ENCODE peak calls at places on chromosomes 16 and 17, in seven cellular contexts. W is fibroblast of lung, E is lung, Z is fibroblast of the aortic adventitia, H is AG10803, R is astrocyte of the cerebellum, M is ovary. X is an unnamed sample.

GRCh38 chr16:11499295-11500089 is 87.2 kb downstream of the LITAF start:
- DNase-seq in H (no peak), Z (no peak), W (no peak), E (no peak), M (no peak), R (no peak), X (no peak)

GRCh38 chr17:8153957-8154607 is 1.9 kb upstream of the PER1 start:
- DNase-seq in E (peak), M (peak), R (peak), W (peak), Z (peak), H (peak), X (peak)

GRCh38 chr17:7475764-7476422 is 3.5 kb downstream of the ZBTB4 start:
- DNase-seq in E (no peak), R (no peak), H (peak), M (no peak), Z (peak), W (peak), X (peak)

GRCh38 chr16:67312450-67313118 is 14.0 kb downstream of the KCTD19 start:
- DNase-seq in R (no peak), W (peak), M (no peak), E (no peak), H (no peak), Z (peak), X (no peak)

GRCh38 chr16:84013787-84014569 is 28.6 kb downstream of the SLC38A8 start:
- DNase-seq in Z (no peak), H (no peak), M (no peak), E (peak), R (no peak), W (peak), X (no peak)

GRCh38 chr17:76420356-76421053 is 32.4 kb downstream of the UBE2O start:
- DNase-seq in W (no peak), R (no peak), H (no peak), Z (no peak), M (no peak), E (no peak), X (no peak)

GRCh38 chr17:19705201-19705600 is 11.2 kb downstream of the SLC47A2 start:
- DNase-seq in M (no peak), W (no peak), R (no peak), E (no peak), H (no peak), Z (no peak), X (no peak)

GRCh38 chr17:33564146-33564545 is 271.1 kb upstream of the ASIC2 start:
- DNase-seq in E (no peak), R (no peak), M (no peak), W (no peak), H (no peak), Z (no peak), X (no peak)

GRCh38 chr17:76351526-76352071 is 2.1 kb downstream of the PRPSAP1 start:
- DNase-seq in R (no peak), H (no peak), E (no peak), W (no peak), Z (no peak), M (no peak), X (no peak)

GRCh38 chr17:18291718-18292540 is 22.9 kb downstream of the TOP3A start:
- DNase-seq in H (no peak), R (no peak), E (no peak), W (no peak), M (no peak), Z (no peak), X (no peak)

GRCh38 chr17:13025687-13026086 is 7.9 kb upstream of the ELAC2 start:
- DNase-seq in Z (no peak), R (no peak), W (no peak), E (no peak), M (no peak), H (no peak), X (no peak)

GRCh38 chr17:51672058-51672457 is 411.7 kb downstream of the UTP18 start:
- DNase-seq in H (no peak), Z (no peak), E (no peak), W (no peak), R (no peak), M (no peak), X (no peak)

GRCh38 chr17:58043221-58044181 is 36.5 kb upstream of the SRSF1 start:
- DNase-seq in E (no peak), Z (no peak), M (no peak), H (no peak), W (no peak), R (no peak), X (no peak)

GRCh38 chr17:58047751-58048150 is 35.5 kb upstream of the DYNLL2 start:
- DNase-seq in R (no peak), W (no peak), E (no peak), M (no peak), H (peak), Z (peak), X (no peak)

GRCh38 chr17:58049533-58049932 is 33.7 kb upstream of the DYNLL2 start:
- DNase-seq in R (no peak), W (no peak), Z (no peak), E (no peak), H (no peak), M (no peak), X (no peak)

GRCh38 chr17:58046230-58047094 is 36.8 kb upstream of the DYNLL2 start:
- DNase-seq in E (no peak), W (no peak), H (peak), M (no peak), R (no peak), Z (no peak), X (no peak)
- H3K4me3 ChIP-seq in E (no peak), W (no peak), H (no peak), M (no peak), R (no peak), Z (no peak), X (no peak)

DNA sequence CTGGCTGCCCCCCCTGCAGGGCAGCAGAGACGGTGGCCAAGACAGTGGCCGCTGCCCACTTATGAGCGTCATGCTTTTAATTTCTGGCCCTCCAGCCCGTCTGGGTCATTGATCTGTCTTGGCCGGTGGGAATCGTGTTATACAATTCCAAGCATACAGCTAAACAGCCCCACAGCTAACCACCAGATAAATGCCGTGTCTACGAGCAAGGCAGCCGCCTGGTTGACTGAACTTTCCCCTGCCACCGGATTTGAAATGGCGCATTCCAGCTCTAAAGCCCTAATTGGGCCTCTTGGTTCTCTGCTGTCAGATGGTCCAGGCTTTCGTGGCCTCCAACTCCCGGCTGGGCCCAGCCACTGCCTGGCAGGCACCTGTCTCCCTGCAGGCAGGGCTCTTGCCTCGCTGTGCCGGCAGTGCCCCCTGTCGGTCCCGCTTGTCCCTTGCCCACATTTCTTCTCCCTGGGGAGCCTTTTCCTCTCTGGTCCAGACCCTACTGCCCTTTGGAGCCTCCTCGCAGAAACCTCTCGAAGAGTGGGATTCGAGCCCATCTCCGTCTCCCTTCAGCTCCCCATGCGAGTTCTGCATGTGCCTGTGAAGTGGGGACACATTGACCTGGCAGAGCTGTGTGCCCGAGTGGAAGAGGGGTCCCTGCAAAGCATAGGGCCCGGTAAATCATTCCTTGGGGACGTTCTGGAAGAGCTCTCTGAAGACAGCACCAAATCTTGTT is 1.8 kb upstream of the RBFOX3 start:
- DNase-seq in W (peak), E (no peak), Z (peak), R (no peak), M (no peak), H (peak), X (no peak)
- TF ChIP-seq CTCF in W (peak), E (no peak), Z (peak), R (peak), M (no peak), H (peak), X (no peak)

GRCh38 chr16:89344846-89345577 is 127.5 kb downstream of the ZNF778 start:
- DNase-seq in W (no peak), E (no peak), Z (no peak), R (no peak), H (no peak), M (no peak), X (no peak)

GRCh38 chr16:89344314-89344828 is 126.9 kb downstream of the ZNF778 start:
- DNase-seq in Z (no peak), W (no peak), H (no peak), E (no peak), M (no peak), R (no peak), X (no peak)

GRCh38 chr16:89341697-89342694 is 124.5 kb downstream of the ZNF778 start:
- DNase-seq in R (no peak), M (no peak), H (no peak), Z (no peak), E (no peak), W (no peak), X (no peak)

GRCh38 chr16:89345663-89346150 is 128.2 kb downstream of the ZNF778 start:
- DNase-seq in M (no peak), Z (no peak), W (no peak), E (no peak), R (no peak), H (no peak), X (no peak)

DNA sequence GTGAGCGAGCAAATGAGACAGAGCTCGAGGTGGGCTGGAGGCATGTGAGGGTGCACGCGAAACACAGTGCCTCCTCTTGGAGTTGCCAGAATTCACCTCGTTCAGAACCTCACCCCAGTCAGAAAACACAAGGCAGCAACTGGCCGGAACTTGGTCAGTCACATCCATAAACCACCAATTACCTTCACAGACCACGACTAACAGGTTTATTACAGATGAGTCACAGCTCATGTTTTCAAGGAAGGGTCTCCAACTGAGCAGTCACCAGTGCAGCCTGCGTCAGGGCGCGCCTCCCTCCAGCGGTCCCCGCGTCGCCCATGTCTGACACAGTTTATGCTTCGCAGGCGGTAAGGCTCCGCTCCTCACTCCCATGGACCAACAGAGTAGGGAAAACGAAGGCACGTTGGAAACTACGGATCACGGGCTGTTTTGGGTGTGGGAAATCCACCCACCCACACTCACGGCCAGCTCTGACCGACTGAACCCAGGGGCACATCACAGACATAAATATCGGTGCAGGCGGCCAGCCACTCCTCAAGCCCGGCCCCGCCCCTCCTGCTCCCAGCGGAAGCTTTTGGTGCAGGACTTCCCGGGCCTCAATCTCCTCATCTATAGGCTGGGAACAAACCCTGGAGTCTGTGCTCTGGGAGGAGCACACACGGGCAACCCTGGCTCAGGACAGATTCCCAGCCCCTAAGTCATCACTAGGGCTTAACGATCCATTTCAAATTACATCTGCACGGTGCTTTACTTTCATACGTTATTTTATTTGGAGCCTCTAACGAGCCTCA is 126.2 kb downstream of the ZNF778 start:
- DNase-seq in R (no peak), Z (no peak), W (no peak), H (peak), E (no peak), M (no peak), X (no peak)
- H3K4me3 ChIP-seq in R (no peak), Z (no peak), W (no peak), H (no peak), E (no peak), M (no peak), X (no peak)

GRCh38 chr17:75034236-75034908 is 12.4 kb downstream of the ATP5PD start:
- DNase-seq in E (peak), W (peak), H (peak), Z (peak), R (no peak), M (peak), X (peak)
- TF ChIP-seq CTCF in E (no peak), W (peak), H (peak), Z (peak), R (peak), M (peak), X (no peak)

GRCh38 chr17:5120036-5120435 is 4.2 kb downstream of the USP6 start:
- DNase-seq in H (no peak), M (no peak), Z (no peak), W (no peak), E (no peak), R (no peak), X (peak)

GRCh38 chr17:5126719-5127488 is 11.1 kb downstream of the USP6 start:
- DNase-seq in Z (no peak), E (peak), R (no peak), W (no peak), M (no peak), H (no peak), X (no peak)

GRCh38 chr17:5123343-5124124 is 7.7 kb downstream of the USP6 start:
- DNase-seq in Z (no peak), M (no peak), H (no peak), E (no peak), W (no peak), R (no peak), X (no peak)

GRCh38 chr17:5121186-5121841 is 5.5 kb downstream of the USP6 start:
- DNase-seq in Z (no peak), E (no peak), H (no peak), R (no peak), M (peak), W (no peak), X (peak)

GRCh38 chr17:5122586-5123342 is 6.9 kb downstream of the USP6 start:
- DNase-seq in E (no peak), W (peak), R (no peak), H (no peak), Z (no peak), M (peak), X (peak)
- H3K4me3 ChIP-seq in E (peak), W (peak), R (peak), H (peak), Z (peak), M (peak), X (peak)

GRCh38 chr16:31357324-31358156 is 2.6 kb downstream of the ITGAX start:
- DNase-seq in H (no peak), R (no peak), E (no peak), W (no peak), M (no peak), Z (no peak), X (no peak)
- TF ChIP-seq CTCF in H (no peak), R (no peak), E (no peak), W (no peak), M (no peak), Z (no peak), X (no peak)

DNA sequence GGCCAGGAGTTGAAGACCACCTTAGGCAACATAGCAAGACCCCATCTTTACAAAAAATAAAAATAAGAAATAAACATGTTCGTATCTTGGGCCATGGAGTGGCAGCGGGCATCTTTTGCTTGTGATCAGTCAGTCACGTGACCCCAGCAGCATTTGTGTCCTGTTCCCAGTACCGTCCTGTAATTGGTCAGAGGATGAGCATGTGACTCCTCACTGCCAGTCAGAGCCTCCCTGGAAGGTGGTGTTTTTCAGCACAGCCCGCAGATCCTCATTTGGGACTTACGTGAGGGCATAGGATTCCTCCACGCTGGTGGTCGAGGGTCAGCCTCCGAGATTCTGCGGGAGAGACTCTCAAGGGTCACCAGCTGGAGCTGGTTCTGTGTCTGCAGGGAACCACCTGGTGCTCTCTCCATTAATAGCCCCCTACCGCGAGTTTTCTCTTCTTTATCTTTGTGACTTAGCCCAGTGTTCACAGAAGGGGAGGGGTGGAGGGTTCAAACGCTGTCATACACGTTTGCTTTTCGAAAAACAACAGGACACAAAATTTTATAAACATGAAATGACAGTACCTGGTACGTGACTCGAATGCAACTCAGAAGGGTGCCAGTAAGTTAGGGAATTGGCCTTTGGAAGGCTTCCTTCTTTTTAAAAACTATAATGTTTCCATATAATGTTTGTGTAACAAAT is 17.2 kb downstream of the MRC2 start:
- DNase-seq in W (no peak), M (no peak), Z (no peak), H (no peak), R (no peak), E (no peak), X (no peak)
- H3K4me3 ChIP-seq in W (no peak), M (no peak), Z (no peak), H (no peak), R (no peak), E (no peak), X (no peak)

DNA sequence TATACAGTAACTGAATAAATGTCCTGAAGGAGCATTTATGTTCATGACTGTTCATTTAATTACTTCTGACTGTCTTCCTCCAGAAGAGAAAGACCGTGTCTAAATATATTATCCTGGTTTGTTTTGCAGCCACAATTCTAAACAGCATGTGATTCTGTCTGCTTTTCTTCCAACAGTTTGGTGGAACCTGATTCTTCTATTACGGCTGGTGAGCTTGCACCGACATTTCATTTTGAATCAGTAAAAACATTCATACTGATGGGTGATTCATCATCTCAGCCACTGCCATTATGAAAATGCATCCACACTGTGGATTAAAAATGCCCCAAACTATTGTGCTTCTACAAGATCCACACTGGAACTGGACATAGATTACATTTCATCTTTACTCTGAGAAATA is 16.9 kb downstream of the KNOP1 start:
- DNase-seq in M (no peak), E (no peak), W (no peak), H (no peak), R (peak), Z (peak), X (no peak)
- TF ChIP-seq CTCF in M (no peak), E (no peak), W (no peak), H (no peak), R (no peak), Z (no peak), X (no peak)

DNA sequence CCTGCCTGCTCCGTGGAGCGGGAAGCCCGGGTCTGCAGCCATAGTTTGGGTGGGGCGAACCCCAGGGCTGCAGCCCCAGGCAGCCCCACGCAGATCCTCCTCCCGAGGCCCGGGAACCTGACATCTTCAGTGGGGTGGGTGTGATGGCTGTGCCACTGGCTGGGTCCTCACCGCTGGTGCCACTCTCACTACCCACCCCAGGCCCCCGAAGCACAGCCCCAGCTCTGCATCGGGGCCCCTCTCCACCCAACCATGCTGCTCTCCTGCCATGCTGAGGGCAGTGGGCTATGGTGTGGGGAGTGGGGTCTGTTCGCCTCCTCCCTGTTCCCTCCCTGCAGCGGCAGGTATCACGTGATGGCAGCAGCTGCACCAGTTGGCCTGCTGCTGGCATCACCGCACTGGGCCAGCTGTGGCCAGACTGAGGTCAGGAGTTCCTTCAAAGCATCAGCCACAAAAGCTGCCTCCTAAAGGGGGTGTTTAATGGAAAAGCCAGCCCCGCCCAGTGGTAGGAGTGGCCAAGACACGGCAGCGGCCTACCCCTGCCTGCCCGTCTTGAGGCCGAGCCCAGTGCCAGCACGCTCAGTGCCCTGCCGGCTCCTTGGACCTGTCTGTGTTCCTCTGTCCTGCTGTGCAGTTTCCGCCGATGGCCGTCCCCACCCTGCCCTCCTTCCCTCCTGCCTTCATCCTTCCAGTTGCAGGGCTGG is 10.8 kb downstream of the KCTD5 start:
- DNase-seq in H (no peak), E (no peak), Z (peak), R (peak), M (peak), W (peak), X (no peak)
- H3K4me3 ChIP-seq in H (no peak), E (no peak), Z (no peak), R (no peak), M (no peak), W (no peak), X (no peak)

GRCh38 chr17:71464241-71464640 is 656.6 kb upstream of the SOX9 start:
- DNase-seq in E (no peak), R (no peak), Z (no peak), W (no peak), M (no peak), H (no peak), X (no peak)

GRCh38 chr17:71455219-71455618 is 665.6 kb upstream of the SOX9 start:
- DNase-seq in M (no peak), W (no peak), E (no peak), Z (no peak), R (no peak), H (no peak), X (no peak)

GRCh38 chr17:71458322-71458721 is 662.5 kb upstream of the SOX9 start:
- DNase-seq in M (no peak), H (no peak), Z (no peak), E (no peak), R (no peak), W (no peak), X (no peak)

GRCh38 chr17:71461504-71462197 is 659.2 kb upstream of the SOX9 start:
- DNase-seq in Z (no peak), M (no peak), H (no peak), R (no peak), W (no peak), E (no peak), X (no peak)

DNA sequence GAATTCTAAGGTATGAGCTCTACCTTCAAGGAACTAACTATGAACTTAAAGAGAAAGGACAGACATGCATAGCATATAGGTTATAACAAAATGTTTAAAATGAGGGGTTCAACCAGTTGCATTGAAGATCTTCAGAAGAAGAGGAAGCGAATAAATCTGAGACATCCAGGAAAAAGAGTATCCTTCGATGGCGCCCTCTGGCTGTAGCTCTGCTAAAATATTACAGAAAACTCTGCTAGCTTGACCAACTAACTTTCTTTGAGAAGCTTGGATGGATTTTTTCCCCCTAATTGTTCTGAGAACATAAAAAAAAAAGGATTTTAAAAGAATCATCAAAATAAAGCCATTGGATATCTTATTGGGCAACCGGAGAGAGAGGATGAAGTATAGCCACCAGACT is 659.9 kb upstream of the SOX9 start:
- DNase-seq in R (peak), E (no peak), Z (peak), H (peak), W (peak), M (no peak), X (no peak)
- TF ChIP-seq CTCF in R (peak), E (no peak), Z (peak), H (peak), W (peak), M (no peak), X (no peak)